ENCODE peak calls at places on chromosomes 2 and 18, in four cellular contexts. One of them, this sample, is unnamed.

GRCh38 chr2:33420726-33421125 is 55.7 kb upstream of the RASGRP3 start:
- DNase-seq in BJ: no peak
- DNase-seq in activated CD4-positive, CD25-positive, alpha-beta regulatory T cell: no peak
- DNase-seq in stimulated activated CD4-positive, alpha-beta T cell treated with anti-CD3 and anti-CD28 coated beads, Interleukin-1b, Interleukin-23, amount 100 ng/mL, for 48 hours: no peak
- DNase-seq in this sample: no peak

GRCh38 chr2:170714156-170715061 is 728 bp upstream of the SP5 start:
- DNase-seq in BJ: no peak
- DNase-seq in activated CD4-positive, CD25-positive, alpha-beta regulatory T cell: no peak
- DNase-seq in stimulated activated CD4-positive, alpha-beta T cell treated with anti-CD3 and anti-CD28 coated beads, Interleukin-1b, Interleukin-23, amount 100 ng/mL, for 48 hours: no peak
- DNase-seq in this sample: no peak

GRCh38 chr2:68916226-68916625 is 36.5 kb downstream of the GKN2 start:
- DNase-seq in stimulated activated CD4-positive, alpha-beta T cell treated with anti-CD3 and anti-CD28 coated beads, Interleukin-1b, Interleukin-23, amount 100 ng/mL, for 48 hours: no peak
- DNase-seq in BJ: no peak
- DNase-seq in activated CD4-positive, CD25-positive, alpha-beta regulatory T cell: no peak
- DNase-seq in this sample: no peak

GRCh38 chr2:11420671-11421070 is 45.3 kb downstream of the E2F6 start:
- DNase-seq in stimulated activated CD4-positive, alpha-beta T cell treated with anti-CD3 and anti-CD28 coated beads, Interleukin-1b, Interleukin-23, amount 100 ng/mL, for 48 hours: no peak
- DNase-seq in activated CD4-positive, CD25-positive, alpha-beta regulatory T cell: no peak
- DNase-seq in BJ: no peak
- DNase-seq in this sample: no peak

GRCh38 chr2:27095745-27096651 is 9.4 kb downstream of the KHK start:
- DNase-seq in stimulated activated CD4-positive, alpha-beta T cell treated with anti-CD3 and anti-CD28 coated beads, Interleukin-1b, Interleukin-23, amount 100 ng/mL, for 48 hours: peak
- DNase-seq in BJ: no peak
- DNase-seq in activated CD4-positive, CD25-positive, alpha-beta regulatory T cell: no peak
- DNase-seq in this sample: no peak

GRCh38 chr2:232698552-232699091 is 1.5 kb downstream of the GIGYF2 start:
- DNase-seq in BJ: no peak
- DNase-seq in stimulated activated CD4-positive, alpha-beta T cell treated with anti-CD3 and anti-CD28 coated beads, Interleukin-1b, Interleukin-23, amount 100 ng/mL, for 48 hours: no peak
- DNase-seq in activated CD4-positive, CD25-positive, alpha-beta regulatory T cell: no peak
- DNase-seq in this sample: no peak

GRCh38 chr2:47008381-47009280 is 93.0 kb upstream of the MCFD2 start:
- DNase-seq in activated CD4-positive, CD25-positive, alpha-beta regulatory T cell: no peak
- DNase-seq in stimulated activated CD4-positive, alpha-beta T cell treated with anti-CD3 and anti-CD28 coated beads, Interleukin-1b, Interleukin-23, amount 100 ng/mL, for 48 hours: no peak
- DNase-seq in BJ: no peak
- DNase-seq in this sample: no peak

GRCh38 chr2:179172894-179173293 is 91.7 kb downstream of the SESTD1 start:
- DNase-seq in activated CD4-positive, CD25-positive, alpha-beta regulatory T cell: no peak
- DNase-seq in BJ: no peak
- DNase-seq in stimulated activated CD4-positive, alpha-beta T cell treated with anti-CD3 and anti-CD28 coated beads, Interleukin-1b, Interleukin-23, amount 100 ng/mL, for 48 hours: no peak
- DNase-seq in this sample: no peak

GRCh38 chr2:33477473-33478468 is 1.3 kb downstream of the RASGRP3 start:
- DNase-seq in stimulated activated CD4-positive, alpha-beta T cell treated with anti-CD3 and anti-CD28 coated beads, Interleukin-1b, Interleukin-23, amount 100 ng/mL, for 48 hours: peak
- DNase-seq in activated CD4-positive, CD25-positive, alpha-beta regulatory T cell: no peak
- DNase-seq in BJ: no peak
- DNase-seq in this sample: no peak

GRCh38 chr2:96353606-96354095 is 18.1 kb downstream of the NCAPH start:
- DNase-seq in activated CD4-positive, CD25-positive, alpha-beta regulatory T cell: no peak
- DNase-seq in stimulated activated CD4-positive, alpha-beta T cell treated with anti-CD3 and anti-CD28 coated beads, Interleukin-1b, Interleukin-23, amount 100 ng/mL, for 48 hours: no peak
- DNase-seq in BJ: no peak
- DNase-seq in this sample: no peak

GRCh38 chr2:31660812-31661335 is 80.1 kb upstream of the SRD5A2 start:
- DNase-seq in stimulated activated CD4-positive, alpha-beta T cell treated with anti-CD3 and anti-CD28 coated beads, Interleukin-1b, Interleukin-23, amount 100 ng/mL, for 48 hours: no peak
- DNase-seq in activated CD4-positive, CD25-positive, alpha-beta regulatory T cell: no peak
- DNase-seq in BJ: no peak
- DNase-seq in this sample: no peak

GRCh38 chr2:106159867-106160785 is 34.0 kb downstream of the UXS1 start:
- DNase-seq in BJ: no peak
- DNase-seq in activated CD4-positive, CD25-positive, alpha-beta regulatory T cell: peak
- DNase-seq in stimulated activated CD4-positive, alpha-beta T cell treated with anti-CD3 and anti-CD28 coated beads, Interleukin-1b, Interleukin-23, amount 100 ng/mL, for 48 hours: peak
- DNase-seq in this sample: no peak

GRCh38 chr2:160207804-160208661 is 8.0 kb upstream of the ITGB6 start:
- DNase-seq in BJ: peak
- DNase-seq in stimulated activated CD4-positive, alpha-beta T cell treated with anti-CD3 and anti-CD28 coated beads, Interleukin-1b, Interleukin-23, amount 100 ng/mL, for 48 hours: no peak
- DNase-seq in activated CD4-positive, CD25-positive, alpha-beta regulatory T cell: no peak
- DNase-seq in this sample: peak

GRCh38 chr2:27803046-27803445 is 31.5 kb downstream of the MRPL33 start:
- DNase-seq in activated CD4-positive, CD25-positive, alpha-beta regulatory T cell: no peak
- DNase-seq in BJ: no peak
- DNase-seq in stimulated activated CD4-positive, alpha-beta T cell treated with anti-CD3 and anti-CD28 coated beads, Interleukin-1b, Interleukin-23, amount 100 ng/mL, for 48 hours: no peak
- DNase-seq in this sample: no peak

GRCh38 chr18:56921888-56922480 is 224.9 kb upstream of the BOD1L2 start:
- DNase-seq in activated CD4-positive, CD25-positive, alpha-beta regulatory T cell: no peak
- DNase-seq in BJ: no peak
- DNase-seq in stimulated activated CD4-positive, alpha-beta T cell treated with anti-CD3 and anti-CD28 coated beads, Interleukin-1b, Interleukin-23, amount 100 ng/mL, for 48 hours: no peak
- DNase-seq in this sample: no peak

GRCh38 chr18:3889803-3890202 is 439.8 kb downstream of the TGIF1 start:
- DNase-seq in BJ: no peak
- DNase-seq in stimulated activated CD4-positive, alpha-beta T cell treated with anti-CD3 and anti-CD28 coated beads, Interleukin-1b, Interleukin-23, amount 100 ng/mL, for 48 hours: no peak
- DNase-seq in activated CD4-positive, CD25-positive, alpha-beta regulatory T cell: no peak
- DNase-seq in this sample: no peak

GRCh38 chr18:45980229-45980628 is 13.1 kb upstream of the EPG5 start:
- DNase-seq in stimulated activated CD4-positive, alpha-beta T cell treated with anti-CD3 and anti-CD28 coated beads, Interleukin-1b, Interleukin-23, amount 100 ng/mL, for 48 hours: no peak
- DNase-seq in activated CD4-positive, CD25-positive, alpha-beta regulatory T cell: no peak
- DNase-seq in BJ: no peak
- DNase-seq in this sample: no peak

GRCh38 chr2:7860693-7861092 is 821.2 kb upstream of the ID2 start:
- DNase-seq in activated CD4-positive, CD25-positive, alpha-beta regulatory T cell: no peak
- DNase-seq in BJ: no peak
- DNase-seq in stimulated activated CD4-positive, alpha-beta T cell treated with anti-CD3 and anti-CD28 coated beads, Interleukin-1b, Interleukin-23, amount 100 ng/mL, for 48 hours: no peak
- DNase-seq in this sample: no peak

GRCh38 chr18:48136051-48136543 is 205.6 kb upstream of the SMAD2 start:
- DNase-seq in activated CD4-positive, CD25-positive, alpha-beta regulatory T cell: no peak
- DNase-seq in stimulated activated CD4-positive, alpha-beta T cell treated with anti-CD3 and anti-CD28 coated beads, Interleukin-1b, Interleukin-23, amount 100 ng/mL, for 48 hours: no peak
- DNase-seq in BJ: no peak
- DNase-seq in this sample: no peak

GRCh38 chr2:205660521-205661124 is 21.7 kb upstream of the NRP2 start:
- DNase-seq in activated CD4-positive, CD25-positive, alpha-beta regulatory T cell: no peak
- DNase-seq in stimulated activated CD4-positive, alpha-beta T cell treated with anti-CD3 and anti-CD28 coated beads, Interleukin-1b, Interleukin-23, amount 100 ng/mL, for 48 hours: peak
- DNase-seq in BJ: peak
- DNase-seq in this sample: no peak

GRCh38 chr2:241813080-241813805 is 4.2 kb downstream of the NEU4 start:
- DNase-seq in activated CD4-positive, CD25-positive, alpha-beta regulatory T cell: no peak
- DNase-seq in stimulated activated CD4-positive, alpha-beta T cell treated with anti-CD3 and anti-CD28 coated beads, Interleukin-1b, Interleukin-23, amount 100 ng/mL, for 48 hours: no peak
- DNase-seq in BJ: no peak
- DNase-seq in this sample: no peak

GRCh38 chr18:25349131-25349925 is 2.6 kb downstream of the ZNF521 start:
- DNase-seq in stimulated activated CD4-positive, alpha-beta T cell treated with anti-CD3 and anti-CD28 coated beads, Interleukin-1b, Interleukin-23, amount 100 ng/mL, for 48 hours: no peak
- DNase-seq in activated CD4-positive, CD25-positive, alpha-beta regulatory T cell: no peak
- DNase-seq in BJ: no peak
- DNase-seq in this sample: no peak

GRCh38 chr2:47386551-47386950 is 16.4 kb upstream of the MSH2 start:
- DNase-seq in activated CD4-positive, CD25-positive, alpha-beta regulatory T cell: no peak
- DNase-seq in stimulated activated CD4-positive, alpha-beta T cell treated with anti-CD3 and anti-CD28 coated beads, Interleukin-1b, Interleukin-23, amount 100 ng/mL, for 48 hours: no peak
- DNase-seq in BJ: no peak
- DNase-seq in this sample: no peak

GRCh38 chr18:63834471-63835113 is 52.9 kb upstream of the SERPINB2 start:
- DNase-seq in stimulated activated CD4-positive, alpha-beta T cell treated with anti-CD3 and anti-CD28 coated beads, Interleukin-1b, Interleukin-23, amount 100 ng/mL, for 48 hours: no peak
- DNase-seq in activated CD4-positive, CD25-positive, alpha-beta regulatory T cell: no peak
- DNase-seq in BJ: no peak
- DNase-seq in this sample: no peak

GRCh38 chr2:43174368-43175186 is 51.8 kb downstream of the ZFP36L2 start:
- DNase-seq in BJ: no peak
- DNase-seq in stimulated activated CD4-positive, alpha-beta T cell treated with anti-CD3 and anti-CD28 coated beads, Interleukin-1b, Interleukin-23, amount 100 ng/mL, for 48 hours: peak
- DNase-seq in activated CD4-positive, CD25-positive, alpha-beta regulatory T cell: peak
- DNase-seq in this sample: no peak

GRCh38 chr2:9971105-9971818 is 19.8 kb downstream of the GRHL1 start:
- DNase-seq in activated CD4-positive, CD25-positive, alpha-beta regulatory T cell: no peak
- DNase-seq in stimulated activated CD4-positive, alpha-beta T cell treated with anti-CD3 and anti-CD28 coated beads, Interleukin-1b, Interleukin-23, amount 100 ng/mL, for 48 hours: no peak
- DNase-seq in BJ: peak
- DNase-seq in this sample: no peak

GRCh38 chr18:5440297-5440696 is 103.5 kb downstream of the EPB41L3 start:
- DNase-seq in BJ: no peak
- DNase-seq in activated CD4-positive, CD25-positive, alpha-beta regulatory T cell: no peak
- DNase-seq in stimulated activated CD4-positive, alpha-beta T cell treated with anti-CD3 and anti-CD28 coated beads, Interleukin-1b, Interleukin-23, amount 100 ng/mL, for 48 hours: no peak
- DNase-seq in this sample: no peak